ENCODE peak calls at places on chromosomes 12 and 14, in five cellular contexts. One of them, this sample, is unnamed.
A peak's percentile ranks its signal among the peaks of the same experiment; 100 is the strongest.

GRCh38 chr14:68268719-68269118 is 449.1 kb downstream of the RAD51B start:
- DNase-seq in A172: peak; percentile 32
- DNase-seq in CD8-positive, alpha-beta memory T cell: no peak
- DNase-seq in AG20443: no peak
- DNase-seq in occipital lobe: no peak
- DNase-seq in this sample: no peak

GRCh38 chr14:82642425-82642824 is 1108.8 kb upstream of the SEL1L start:
- DNase-seq in A172: peak; percentile 48
- DNase-seq in occipital lobe: no peak
- DNase-seq in AG20443: no peak
- DNase-seq in CD8-positive, alpha-beta memory T cell: no peak
- DNase-seq in this sample: no peak

GRCh38 chr12:58750484-58750883 is 169.8 kb downstream of the LRIG3 start:
- DNase-seq in A172: peak; percentile 64
- DNase-seq in occipital lobe: no peak
- DNase-seq in AG20443: peak; percentile 67
- DNase-seq in CD8-positive, alpha-beta memory T cell: no peak
- DNase-seq in this sample: peak; percentile 74

GRCh38 chr12:38427442-38427841 is 110.9 kb downstream of the ALG10B start:
- DNase-seq in AG20443: no peak
- DNase-seq in CD8-positive, alpha-beta memory T cell: no peak
- DNase-seq in A172: no peak
- DNase-seq in occipital lobe: no peak
- DNase-seq in this sample: no peak

GRCh38 chr12:89883630-89884364 is 175.2 kb upstream of the ATP2B1 start:
- DNase-seq in occipital lobe: no peak
- DNase-seq in A172: peak; percentile 9
- DNase-seq in AG20443: peak; percentile 21
- DNase-seq in CD8-positive, alpha-beta memory T cell: no peak
- DNase-seq in this sample: peak; percentile 65

GRCh38 chr12:113392988-113393579 is 10.6 kb downstream of the SDS start:
- DNase-seq in A172: no peak
- DNase-seq in occipital lobe: no peak
- DNase-seq in CD8-positive, alpha-beta memory T cell: no peak
- DNase-seq in AG20443: no peak
- DNase-seq in this sample: peak; percentile 18

GRCh38 chr14:103260629-103261124 is 73.4 kb upstream of the EIF5 start:
- DNase-seq in AG20443: peak; percentile 61
- DNase-seq in A172: peak; percentile 40
- DNase-seq in occipital lobe: no peak
- DNase-seq in CD8-positive, alpha-beta memory T cell: no peak
- DNase-seq in this sample: peak; percentile 20

GRCh38 chr14:100622708-100623485 is 35.7 kb upstream of the BEGAIN start:
- DNase-seq in A172: no peak
- DNase-seq in CD8-positive, alpha-beta memory T cell: no peak
- DNase-seq in occipital lobe: no peak
- DNase-seq in AG20443: no peak
- DNase-seq in this sample: no peak

GRCh38 chr14:86788229-86788628 is 1204.8 kb downstream of the GALC start:
- DNase-seq in AG20443: no peak
- DNase-seq in CD8-positive, alpha-beta memory T cell: no peak
- DNase-seq in A172: peak; percentile 35
- DNase-seq in occipital lobe: no peak
- DNase-seq in this sample: no peak

GRCh38 chr14:32256606-32257005 is 53.5 kb upstream of the RNU6-8 start:
- DNase-seq in AG20443: no peak
- DNase-seq in CD8-positive, alpha-beta memory T cell: no peak
- DNase-seq in A172: no peak
- DNase-seq in occipital lobe: no peak
- DNase-seq in this sample: peak; percentile 3

GRCh38 chr12:47078733-47079364 is 572 bp upstream of the PCED1B start:
- DNase-seq in CD8-positive, alpha-beta memory T cell: peak; percentile 77
- DNase-seq in occipital lobe: no peak
- DNase-seq in AG20443: peak; percentile 47
- DNase-seq in A172: peak; percentile 48
- DNase-seq in this sample: no peak

GRCh38 chr12:11769723-11770514 is 120.4 kb downstream of the ETV6 start:
- DNase-seq in A172: no peak
- DNase-seq in AG20443: no peak
- DNase-seq in occipital lobe: no peak
- DNase-seq in CD8-positive, alpha-beta memory T cell: no peak
- DNase-seq in this sample: no peak

GRCh38 chr12:49674318-49674985 is 32.8 kb downstream of the FMNL3 start:
- DNase-seq in AG20443: peak; percentile 62
- DNase-seq in CD8-positive, alpha-beta memory T cell: no peak
- DNase-seq in occipital lobe: no peak
- DNase-seq in A172: no peak
- DNase-seq in this sample: no peak

GRCh38 chr12:40144023-40144422 is 38.1 kb upstream of the SLC2A13 start:
- DNase-seq in CD8-positive, alpha-beta memory T cell: no peak
- DNase-seq in AG20443: no peak
- DNase-seq in occipital lobe: no peak
- DNase-seq in A172: no peak
- DNase-seq in this sample: no peak

GRCh38 chr12:79934309-79935020 is 432 bp downstream of the PPP1R12A start:
- DNase-seq in occipital lobe: peak; percentile 41
- DNase-seq in AG20443: peak; percentile 43
- DNase-seq in CD8-positive, alpha-beta memory T cell: peak; percentile 71
- DNase-seq in A172: peak; percentile 27
- DNase-seq in this sample: peak; percentile 74

GRCh38 chr12:52648012-52648550 is 3.9 kb downstream of the KRT2 start:
- DNase-seq in occipital lobe: no peak
- DNase-seq in AG20443: no peak
- DNase-seq in CD8-positive, alpha-beta memory T cell: no peak
- DNase-seq in A172: no peak
- DNase-seq in this sample: no peak

GRCh38 chr14:96624661-96625435 is 122.7 kb downstream of the PAPOLA start:
- DNase-seq in CD8-positive, alpha-beta memory T cell: peak; percentile 36
- DNase-seq in A172: no peak
- DNase-seq in occipital lobe: no peak
- DNase-seq in AG20443: no peak
- DNase-seq in this sample: no peak

GRCh38 chr14:74945261-74945851 is 10.0 kb downstream of the PGF start:
- DNase-seq in A172: no peak
- DNase-seq in CD8-positive, alpha-beta memory T cell: no peak
- DNase-seq in occipital lobe: no peak
- DNase-seq in AG20443: peak; percentile 56
- DNase-seq in this sample: no peak

GRCh38 chr12:68001486-68002466 is 12.5 kb downstream of the IFNG-AS1 start:
- DNase-seq in AG20443: peak; percentile 20
- DNase-seq in occipital lobe: no peak
- DNase-seq in A172: peak; percentile 21
- DNase-seq in CD8-positive, alpha-beta memory T cell: no peak
- DNase-seq in this sample: no peak

GRCh38 chr12:84502907-84503787 is 409.5 kb downstream of the SLC6A15 start:
- DNase-seq in AG20443: peak; percentile 75
- DNase-seq in occipital lobe: no peak
- DNase-seq in A172: peak; percentile 44
- DNase-seq in CD8-positive, alpha-beta memory T cell: no peak
- DNase-seq in this sample: peak; percentile 25

GRCh38 chr14:105075364-105076295 is 10.4 kb upstream of the GPR132 start:
- DNase-seq in AG20443: peak; percentile 49
- DNase-seq in A172: no peak
- DNase-seq in occipital lobe: no peak
- DNase-seq in CD8-positive, alpha-beta memory T cell: no peak
- DNase-seq in this sample: no peak

GRCh38 chr12:107523760-107524558 is 161.6 kb upstream of the PWP1 start:
- DNase-seq in A172: no peak
- DNase-seq in CD8-positive, alpha-beta memory T cell: no peak
- DNase-seq in AG20443: no peak
- DNase-seq in occipital lobe: no peak
- DNase-seq in this sample: no peak

GRCh38 chr14:92914087-92914656 is 8.8 kb upstream of the CHGA start:
- DNase-seq in occipital lobe: no peak
- DNase-seq in A172: peak; percentile 21
- DNase-seq in AG20443: peak; percentile 53
- DNase-seq in CD8-positive, alpha-beta memory T cell: no peak
- DNase-seq in this sample: no peak

GRCh38 chr14:25041898-25042297 is 8.0 kb downstream of the STXBP6 start:
- DNase-seq in A172: no peak
- DNase-seq in occipital lobe: no peak
- DNase-seq in CD8-positive, alpha-beta memory T cell: no peak
- DNase-seq in AG20443: no peak
- DNase-seq in this sample: no peak

GRCh38 chr12:15709524-15709923 is 79.7 kb downstream of the EPS8 start:
- DNase-seq in AG20443: no peak
- DNase-seq in occipital lobe: no peak
- DNase-seq in A172: no peak
- DNase-seq in CD8-positive, alpha-beta memory T cell: no peak
- DNase-seq in this sample: no peak

GRCh38 chr12:25623816-25624215 is 70.7 kb upstream of the LMNTD1 start:
- DNase-seq in CD8-positive, alpha-beta memory T cell: no peak
- DNase-seq in A172: no peak
- DNase-seq in AG20443: no peak
- DNase-seq in occipital lobe: no peak
- DNase-seq in this sample: no peak

GRCh38 chr12:68279227-68280054 is 26.0 kb upstream of the IL22 start:
- DNase-seq in AG20443: no peak
- DNase-seq in CD8-positive, alpha-beta memory T cell: no peak
- DNase-seq in occipital lobe: no peak
- DNase-seq in A172: peak; percentile 21
- DNase-seq in this sample: no peak

GRCh38 chr14:23544511-23545447 is 6.8 kb downstream of the ZFHX2 start:
- DNase-seq in CD8-positive, alpha-beta memory T cell: no peak
- DNase-seq in AG20443: peak; percentile 50
- DNase-seq in occipital lobe: no peak
- DNase-seq in A172: no peak
- DNase-seq in this sample: no peak